ENCODE peak calls at places on chromosome 9, in seven cellular contexts. One of them, this sample, is unnamed.

GRCh38 chr9:105114956-105115728 is 129.3 kb upstream of the SLC44A1 start:
- DNase-seq in fibroblast of pulmonary artery: peak; percentile 57
- DNase-seq in psoas muscle: peak; percentile 31
- DNase-seq in AG04450: no peak
- DNase-seq in brain microvascular endothelial cell: peak; percentile 28
- DNase-seq in astrocyte of the cerebellum: no peak
- DNase-seq in vagina: no peak
- DNase-seq in this sample: no peak

GRCh38 chr9:132059351-132059750 is 20.3 kb downstream of the MED27 start:
- DNase-seq in fibroblast of pulmonary artery: no peak
- DNase-seq in psoas muscle: no peak
- DNase-seq in AG04450: no peak
- DNase-seq in brain microvascular endothelial cell: no peak
- DNase-seq in astrocyte of the cerebellum: no peak
- DNase-seq in vagina: no peak
- DNase-seq in this sample: no peak

GRCh38 chr9:134783699-134784039 is 96.9 kb upstream of the FCN2 start:
- DNase-seq in fibroblast of pulmonary artery: peak; percentile 40
- DNase-seq in psoas muscle: peak; percentile 61
- DNase-seq in AG04450: no peak
- DNase-seq in brain microvascular endothelial cell: no peak
- DNase-seq in astrocyte of the cerebellum: no peak
- DNase-seq in vagina: no peak
- DNase-seq in this sample: no peak

GRCh38 chr9:129197978-129198736 is 20.1 kb upstream of the IER5L start:
- DNase-seq in fibroblast of pulmonary artery: peak; percentile 82
- DNase-seq in psoas muscle: peak; percentile 59
- DNase-seq in AG04450: peak; percentile 21
- DNase-seq in brain microvascular endothelial cell: peak; percentile 84
- DNase-seq in astrocyte of the cerebellum: peak; percentile 91
- DNase-seq in vagina: no peak
- DNase-seq in this sample: peak; percentile 92

GRCh38 chr9:86500667-86501435 is 146.6 kb upstream of the TUT7 start:
- DNase-seq in fibroblast of pulmonary artery: peak; percentile 91
- DNase-seq in psoas muscle: no peak
- DNase-seq in AG04450: peak; percentile 91
- DNase-seq in brain microvascular endothelial cell: peak; percentile 86
- DNase-seq in astrocyte of the cerebellum: peak; percentile 81
- DNase-seq in vagina: no peak
- DNase-seq in this sample: peak; percentile 92

GRCh38 chr9:80213613-80214012 is 641.8 kb downstream of the TLE4 start:
- DNase-seq in fibroblast of pulmonary artery: no peak
- DNase-seq in psoas muscle: no peak
- DNase-seq in AG04450: no peak
- DNase-seq in brain microvascular endothelial cell: no peak
- DNase-seq in astrocyte of the cerebellum: no peak
- DNase-seq in vagina: no peak
- DNase-seq in this sample: no peak

GRCh38 chr9:91714020-91714721 is 235.9 kb downstream of the ROR2 start:
- DNase-seq in fibroblast of pulmonary artery: peak; percentile 77
- DNase-seq in psoas muscle: peak; percentile 51
- DNase-seq in AG04450: peak; percentile 32
- DNase-seq in brain microvascular endothelial cell: peak; percentile 64
- DNase-seq in astrocyte of the cerebellum: peak; percentile 22
- DNase-seq in vagina: peak; percentile 40
- DNase-seq in this sample: peak; percentile 25

GRCh38 chr9:123299558-123300126 is 31.3 kb upstream of the STRBP start:
- DNase-seq in fibroblast of pulmonary artery: no peak
- DNase-seq in psoas muscle: no peak
- DNase-seq in AG04450: no peak
- DNase-seq in brain microvascular endothelial cell: no peak
- DNase-seq in astrocyte of the cerebellum: no peak
- DNase-seq in vagina: no peak
- DNase-seq in this sample: no peak

GRCh38 chr9:13688223-13688989 is 408.9 kb upstream of the MPDZ start:
- DNase-seq in fibroblast of pulmonary artery: peak; percentile 13
- DNase-seq in psoas muscle: no peak
- DNase-seq in AG04450: no peak
- DNase-seq in brain microvascular endothelial cell: no peak
- DNase-seq in astrocyte of the cerebellum: peak; percentile 34
- DNase-seq in vagina: no peak
- DNase-seq in this sample: peak; percentile 29

GRCh38 chr9:110802416-110803035 is 133.9 kb downstream of the MUSK start:
- DNase-seq in fibroblast of pulmonary artery: peak; percentile 80
- DNase-seq in psoas muscle: no peak
- DNase-seq in AG04450: no peak
- DNase-seq in brain microvascular endothelial cell: no peak
- DNase-seq in astrocyte of the cerebellum: peak; percentile 15
- DNase-seq in vagina: no peak
- DNase-seq in this sample: peak; percentile 51

GRCh38 chr9:107489687-107490605 is at the start of gene KLF4:
- DNase-seq in fibroblast of pulmonary artery: peak; percentile 96
- DNase-seq in psoas muscle: peak; percentile 90
- DNase-seq in AG04450: peak; percentile 85
- DNase-seq in brain microvascular endothelial cell: peak; percentile 88
- DNase-seq in astrocyte of the cerebellum: peak; percentile 82
- DNase-seq in vagina: no peak
- DNase-seq in this sample: peak; percentile 96

GRCh38 chr9:107489144-107489673 is 360 bp downstream of the KLF4 start:
- DNase-seq in fibroblast of pulmonary artery: no peak
- DNase-seq in psoas muscle: no peak
- DNase-seq in AG04450: no peak
- DNase-seq in brain microvascular endothelial cell: no peak
- DNase-seq in astrocyte of the cerebellum: no peak
- DNase-seq in vagina: no peak
- DNase-seq in this sample: peak; percentile 51

GRCh38 chr9:107486674-107487520 is 2.7 kb downstream of the KLF4 start:
- DNase-seq in fibroblast of pulmonary artery: no peak
- DNase-seq in psoas muscle: peak; percentile 28
- DNase-seq in AG04450: no peak
- DNase-seq in brain microvascular endothelial cell: no peak
- DNase-seq in astrocyte of the cerebellum: no peak
- DNase-seq in vagina: no peak
- DNase-seq in this sample: no peak

GRCh38 chr9:107487521-107488399 is 1.8 kb downstream of the KLF4 start:
- DNase-seq in fibroblast of pulmonary artery: peak; percentile 63
- DNase-seq in psoas muscle: peak; percentile 55
- DNase-seq in AG04450: no peak
- DNase-seq in brain microvascular endothelial cell: no peak
- DNase-seq in astrocyte of the cerebellum: peak; percentile 18
- DNase-seq in vagina: no peak
- DNase-seq in this sample: peak; percentile 50

GRCh38 chr9:107488400-107489143 is 997 bp downstream of the KLF4 start:
- DNase-seq in fibroblast of pulmonary artery: peak; percentile 64
- DNase-seq in psoas muscle: peak; percentile 83
- DNase-seq in AG04450: no peak
- DNase-seq in brain microvascular endothelial cell: peak; percentile 47
- DNase-seq in astrocyte of the cerebellum: no peak
- DNase-seq in vagina: no peak
- DNase-seq in this sample: peak; percentile 28
- TF ChIP-seq CTCF in fibroblast of pulmonary artery: no peak
- TF ChIP-seq CTCF in psoas muscle: no peak
- TF ChIP-seq CTCF in AG04450: no peak
- TF ChIP-seq CTCF in brain microvascular endothelial cell: no peak
- TF ChIP-seq CTCF in astrocyte of the cerebellum: no peak
- TF ChIP-seq CTCF in vagina: no peak
- TF ChIP-seq CTCF in this sample: no peak

GRCh38 chr9:34098307-34098706 is 28.2 kb downstream of the DCAF12 start:
- DNase-seq in fibroblast of pulmonary artery: no peak
- DNase-seq in psoas muscle: no peak
- DNase-seq in AG04450: no peak
- DNase-seq in brain microvascular endothelial cell: no peak
- DNase-seq in astrocyte of the cerebellum: no peak
- DNase-seq in vagina: no peak
- DNase-seq in this sample: no peak

GRCh38 chr9:34097865-34098264 is 28.6 kb downstream of the DCAF12 start:
- DNase-seq in fibroblast of pulmonary artery: no peak
- DNase-seq in psoas muscle: no peak
- DNase-seq in AG04450: no peak
- DNase-seq in brain microvascular endothelial cell: no peak
- DNase-seq in astrocyte of the cerebellum: no peak
- DNase-seq in vagina: no peak
- DNase-seq in this sample: no peak

GRCh38 chr9:34093578-34093977 is 32.9 kb downstream of the DCAF12 start:
- DNase-seq in fibroblast of pulmonary artery: no peak
- DNase-seq in psoas muscle: no peak
- DNase-seq in AG04450: no peak
- DNase-seq in brain microvascular endothelial cell: no peak
- DNase-seq in astrocyte of the cerebellum: no peak
- DNase-seq in vagina: no peak
- DNase-seq in this sample: no peak

DNA sequence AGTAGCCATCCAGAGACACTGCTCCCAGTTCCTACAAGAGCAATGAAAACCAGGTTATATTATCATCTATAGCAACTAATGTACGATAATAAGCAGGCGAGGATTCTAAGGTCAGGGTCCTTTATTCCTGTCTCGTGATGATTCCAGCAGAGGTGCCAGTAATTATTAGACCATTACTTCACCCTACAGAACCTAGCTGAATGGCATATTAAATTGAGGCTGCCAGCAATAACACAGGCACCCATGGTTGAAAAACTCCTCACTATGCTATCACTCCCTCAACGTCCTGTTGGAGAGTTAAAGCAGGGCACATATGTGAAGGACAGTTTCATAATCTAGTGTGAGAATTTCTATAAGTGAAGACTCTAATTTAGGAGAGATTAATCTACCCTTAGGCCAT is 29.7 kb downstream of the DCAF12 start:
- DNase-seq in fibroblast of pulmonary artery: no peak
- DNase-seq in psoas muscle: no peak
- DNase-seq in AG04450: no peak
- DNase-seq in brain microvascular endothelial cell: no peak
- DNase-seq in astrocyte of the cerebellum: no peak
- DNase-seq in vagina: no peak
- DNase-seq in this sample: no peak
- H3K4me3 ChIP-seq in fibroblast of pulmonary artery: no peak overlapping the region
- H3K4me3 ChIP-seq in psoas muscle: no peak overlapping the region
- H3K4me3 ChIP-seq in AG04450: no peak overlapping the region
- H3K4me3 ChIP-seq in brain microvascular endothelial cell: no peak overlapping the region
- H3K4me3 ChIP-seq in astrocyte of the cerebellum: no peak overlapping the region
- H3K4me3 ChIP-seq in vagina: no peak overlapping the region
- H3K4me3 ChIP-seq in this sample: no peak overlapping the region

DNA sequence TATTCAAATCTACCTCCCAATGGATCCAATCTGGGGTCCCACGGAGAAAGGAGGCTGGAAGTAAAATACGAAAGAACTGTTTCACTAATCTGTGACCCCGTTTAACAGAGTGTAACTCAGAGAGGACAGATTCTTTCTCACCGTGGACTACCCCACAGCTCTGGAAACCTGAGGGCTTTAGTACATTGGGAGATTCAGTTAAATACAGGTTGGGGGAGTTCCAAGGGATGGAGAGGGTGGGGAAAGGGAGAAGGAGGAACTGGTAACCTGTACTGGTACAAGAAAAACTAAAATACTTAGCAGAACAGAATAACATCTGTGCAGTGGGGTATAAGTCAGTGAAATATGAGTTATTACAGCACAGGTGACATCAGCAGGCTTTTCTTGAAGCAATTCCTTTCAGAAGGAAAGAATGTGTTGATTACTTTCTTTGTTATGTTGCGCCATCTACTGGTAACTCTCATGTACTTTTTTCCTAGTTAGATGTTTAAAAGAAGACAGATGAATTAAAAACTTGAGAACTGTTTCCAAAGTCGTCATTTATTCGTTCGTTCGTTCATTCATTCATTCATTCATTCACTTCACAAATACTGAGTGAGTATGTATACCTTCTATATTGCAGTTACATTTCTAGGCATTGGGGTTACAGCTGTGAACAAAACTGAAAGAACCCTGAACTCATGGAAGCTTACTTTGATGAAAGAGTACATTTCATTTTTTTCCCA is 30.0 kb upstream of the STOM start:
- DNase-seq in fibroblast of pulmonary artery: peak; percentile 92
- DNase-seq in psoas muscle: no peak
- DNase-seq in AG04450: peak; percentile 53
- DNase-seq in brain microvascular endothelial cell: peak; percentile 53
- DNase-seq in astrocyte of the cerebellum: peak; percentile 80
- DNase-seq in vagina: no peak
- DNase-seq in this sample: peak; percentile 81
- TF ChIP-seq CTCF in fibroblast of pulmonary artery: peak; percentile 51
- TF ChIP-seq CTCF in psoas muscle: peak; percentile 73
- TF ChIP-seq CTCF in AG04450: peak; percentile 61
- TF ChIP-seq CTCF in brain microvascular endothelial cell: peak; percentile 20
- TF ChIP-seq CTCF in astrocyte of the cerebellum: peak; percentile 20
- TF ChIP-seq CTCF in vagina: peak; percentile 80
- TF ChIP-seq CTCF in this sample: peak; percentile 43

GRCh38 chr9:70933318-70933717 is 188.1 kb downstream of the TRPM3 start:
- DNase-seq in fibroblast of pulmonary artery: peak; percentile 37
- DNase-seq in psoas muscle: no peak
- DNase-seq in AG04450: no peak
- DNase-seq in brain microvascular endothelial cell: no peak
- DNase-seq in astrocyte of the cerebellum: no peak
- DNase-seq in vagina: no peak
- DNase-seq in this sample: no peak

GRCh38 chr9:70936536-70936935 is 184.9 kb downstream of the TRPM3 start:
- DNase-seq in fibroblast of pulmonary artery: no peak
- DNase-seq in psoas muscle: no peak
- DNase-seq in AG04450: no peak
- DNase-seq in brain microvascular endothelial cell: no peak
- DNase-seq in astrocyte of the cerebellum: no peak
- DNase-seq in vagina: no peak
- DNase-seq in this sample: no peak

GRCh38 chr9:70932097-70932496 is 189.3 kb downstream of the TRPM3 start:
- DNase-seq in fibroblast of pulmonary artery: no peak
- DNase-seq in psoas muscle: no peak
- DNase-seq in AG04450: no peak
- DNase-seq in brain microvascular endothelial cell: no peak
- DNase-seq in astrocyte of the cerebellum: no peak
- DNase-seq in vagina: no peak
- DNase-seq in this sample: no peak

GRCh38 chr9:70934642-70935041 is 186.8 kb downstream of the TRPM3 start:
- DNase-seq in fibroblast of pulmonary artery: no peak
- DNase-seq in psoas muscle: no peak
- DNase-seq in AG04450: no peak
- DNase-seq in brain microvascular endothelial cell: no peak
- DNase-seq in astrocyte of the cerebellum: no peak
- DNase-seq in vagina: no peak
- DNase-seq in this sample: no peak

GRCh38 chr9:70935856-70936255 is 185.6 kb downstream of the TRPM3 start:
- DNase-seq in fibroblast of pulmonary artery: no peak
- DNase-seq in psoas muscle: no peak
- DNase-seq in AG04450: no peak
- DNase-seq in brain microvascular endothelial cell: no peak
- DNase-seq in astrocyte of the cerebellum: no peak
- DNase-seq in vagina: no peak
- DNase-seq in this sample: no peak
- H3K4me3 ChIP-seq in fibroblast of pulmonary artery: no peak overlapping the region
- H3K4me3 ChIP-seq in psoas muscle: no peak overlapping the region
- H3K4me3 ChIP-seq in AG04450: no peak overlapping the region
- H3K4me3 ChIP-seq in brain microvascular endothelial cell: no peak overlapping the region
- H3K4me3 ChIP-seq in astrocyte of the cerebellum: no peak overlapping the region
- H3K4me3 ChIP-seq in vagina: no peak overlapping the region
- H3K4me3 ChIP-seq in this sample: no peak overlapping the region